ENCODE peak calls at places on chromosomes 5 and 9, in six cellular contexts. One of them, this sample, is unnamed.

GRCh38 chr5:175743676-175744210 is 85.9 kb downstream of the HRH2 start:
- DNase-seq in mesenchymal stem cell: peak; percentile 2
- DNase-seq in IMR-90: peak; percentile 7
- DNase-seq in trophoblast cell: no peak
- DNase-seq in H9: peak; percentile 56
- DNase-seq in neuronal stem cell: peak; percentile 36
- DNase-seq in this sample: no peak

GRCh38 chr9:93119953-93120845 is 13.9 kb downstream of the NINJ1 start:
- DNase-seq in neuronal stem cell: no peak
- DNase-seq in IMR-90: peak; percentile 94
- DNase-seq in H9: peak; percentile 23
- DNase-seq in trophoblast cell: peak; percentile 74
- DNase-seq in mesenchymal stem cell: peak; percentile 91
- DNase-seq in this sample: no peak

GRCh38 chr5:56769875-56770604 is 45.3 kb upstream of the MAP3K1 start:
- DNase-seq in trophoblast cell: no peak
- DNase-seq in neuronal stem cell: no peak
- DNase-seq in mesenchymal stem cell: no peak
- DNase-seq in IMR-90: no peak
- DNase-seq in H9: no peak
- DNase-seq in this sample: no peak

GRCh38 chr9:34197756-34198711 is 19.2 kb downstream of the UBAP1 start:
- DNase-seq in mesenchymal stem cell: no peak
- DNase-seq in neuronal stem cell: no peak
- DNase-seq in trophoblast cell: no peak
- DNase-seq in IMR-90: no peak
- DNase-seq in H9: peak; percentile 90
- DNase-seq in this sample: no peak

GRCh38 chr5:2579126-2579525 is 172.4 kb downstream of the IRX2 start:
- DNase-seq in mesenchymal stem cell: no peak
- DNase-seq in trophoblast cell: no peak
- DNase-seq in neuronal stem cell: no peak
- DNase-seq in IMR-90: no peak
- DNase-seq in H9: no peak
- DNase-seq in this sample: no peak

GRCh38 chr9:109956811-109957440 is 176.9 kb downstream of the PALM2AKAP2 start:
- DNase-seq in trophoblast cell: peak; percentile 15
- DNase-seq in IMR-90: peak; percentile 64
- DNase-seq in H9: no peak
- DNase-seq in mesenchymal stem cell: peak; percentile 49
- DNase-seq in neuronal stem cell: peak; percentile 23
- DNase-seq in this sample: no peak

GRCh38 chr5:34043099-34043876 is at the start of gene C1QTNF3:
- DNase-seq in IMR-90: no peak
- DNase-seq in neuronal stem cell: no peak
- DNase-seq in mesenchymal stem cell: no peak
- DNase-seq in trophoblast cell: no peak
- DNase-seq in H9: no peak
- DNase-seq in this sample: no peak

GRCh38 chr5:112417931-112418358 is 1.1 kb downstream of the EPB41L4A start:
- DNase-seq in IMR-90: no peak
- DNase-seq in H9: no peak
- DNase-seq in neuronal stem cell: peak; percentile 23
- DNase-seq in trophoblast cell: peak; percentile 78
- DNase-seq in mesenchymal stem cell: peak; percentile 32
- DNase-seq in this sample: no peak

GRCh38 chr9:135879619-135880018 is 27.7 kb downstream of the CAMSAP1 start:
- DNase-seq in mesenchymal stem cell: no peak
- DNase-seq in neuronal stem cell: no peak
- DNase-seq in IMR-90: no peak
- DNase-seq in trophoblast cell: peak; percentile 28
- DNase-seq in H9: no peak
- DNase-seq in this sample: no peak

GRCh38 chr9:74951725-74952151 is 974 bp downstream of the C9orf40 start:
- DNase-seq in H9: peak; percentile 46
- DNase-seq in IMR-90: peak; percentile 12
- DNase-seq in mesenchymal stem cell: peak; percentile 58
- DNase-seq in neuronal stem cell: peak; percentile 38
- DNase-seq in trophoblast cell: peak; percentile 73
- DNase-seq in this sample: peak; percentile 68

GRCh38 chr9:33014665-33015014 is 10.4 kb upstream of the DNAJA1 start:
- DNase-seq in H9: no peak
- DNase-seq in neuronal stem cell: no peak
- DNase-seq in trophoblast cell: no peak
- DNase-seq in IMR-90: no peak
- DNase-seq in mesenchymal stem cell: no peak
- DNase-seq in this sample: no peak
- H3K14ac ChIP-seq in H9: no peak overlapping the region
- H3K14ac ChIP-seq in neuronal stem cell: no peak overlapping the region
- H3K14ac ChIP-seq in trophoblast cell: no peak overlapping the region
- H3K14ac ChIP-seq in IMR-90: no peak overlapping the region
- H3K14ac ChIP-seq in mesenchymal stem cell: no peak overlapping the region
- H3K14ac ChIP-seq in this sample: no peak overlapping the region

DNA sequence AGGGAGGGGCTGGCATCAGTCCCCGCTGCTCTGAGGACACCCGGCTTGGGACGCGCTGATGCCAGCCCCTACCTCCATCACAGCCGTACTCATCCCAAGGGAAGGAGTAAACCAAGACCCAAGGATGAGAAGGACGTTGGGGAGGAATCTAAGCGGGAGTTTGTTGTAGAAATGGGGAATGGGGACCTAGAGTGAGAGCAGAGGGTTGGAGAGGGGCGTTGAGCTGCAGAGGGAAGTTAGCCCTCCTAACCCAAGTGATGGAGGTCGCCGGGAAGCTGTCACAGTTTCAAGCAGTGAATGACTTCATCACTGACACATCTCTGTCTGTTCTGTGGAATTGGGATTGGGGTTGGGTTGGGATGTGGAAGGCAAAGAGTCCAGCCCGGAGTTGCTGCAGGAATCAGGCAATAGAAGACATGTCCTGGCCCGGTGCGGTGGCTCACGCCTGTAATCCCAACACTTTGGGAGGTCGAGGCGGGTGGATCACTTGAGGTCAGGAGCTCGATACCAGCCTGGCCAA is 759 bp upstream of the SUSD1 start:
- DNase-seq in IMR-90: no peak
- DNase-seq in neuronal stem cell: no peak
- DNase-seq in mesenchymal stem cell: no peak
- DNase-seq in trophoblast cell: peak; percentile 36
- DNase-seq in H9: no peak
- DNase-seq in this sample: no peak
- H3K14ac ChIP-seq in IMR-90: no peak overlapping the region
- H3K14ac ChIP-seq in neuronal stem cell: peak overlapping the region; percentile 59
- H3K14ac ChIP-seq in mesenchymal stem cell: no peak overlapping the region
- H3K14ac ChIP-seq in trophoblast cell: peak overlapping the region; percentile 57
- H3K14ac ChIP-seq in H9: no peak overlapping the region
- H3K14ac ChIP-seq in this sample: no peak overlapping the region

GRCh38 chr9:101299901-101300300 is 84.9 kb downstream of the BAAT start:
- DNase-seq in mesenchymal stem cell: no peak
- DNase-seq in H9: no peak
- DNase-seq in neuronal stem cell: no peak
- DNase-seq in trophoblast cell: no peak
- DNase-seq in IMR-90: no peak
- DNase-seq in this sample: no peak
- H3K14ac ChIP-seq in mesenchymal stem cell: no peak overlapping the region
- H3K14ac ChIP-seq in H9: no peak overlapping the region
- H3K14ac ChIP-seq in neuronal stem cell: no peak overlapping the region
- H3K14ac ChIP-seq in trophoblast cell: no peak overlapping the region
- H3K14ac ChIP-seq in IMR-90: no peak overlapping the region
- H3K14ac ChIP-seq in this sample: no peak overlapping the region

DNA sequence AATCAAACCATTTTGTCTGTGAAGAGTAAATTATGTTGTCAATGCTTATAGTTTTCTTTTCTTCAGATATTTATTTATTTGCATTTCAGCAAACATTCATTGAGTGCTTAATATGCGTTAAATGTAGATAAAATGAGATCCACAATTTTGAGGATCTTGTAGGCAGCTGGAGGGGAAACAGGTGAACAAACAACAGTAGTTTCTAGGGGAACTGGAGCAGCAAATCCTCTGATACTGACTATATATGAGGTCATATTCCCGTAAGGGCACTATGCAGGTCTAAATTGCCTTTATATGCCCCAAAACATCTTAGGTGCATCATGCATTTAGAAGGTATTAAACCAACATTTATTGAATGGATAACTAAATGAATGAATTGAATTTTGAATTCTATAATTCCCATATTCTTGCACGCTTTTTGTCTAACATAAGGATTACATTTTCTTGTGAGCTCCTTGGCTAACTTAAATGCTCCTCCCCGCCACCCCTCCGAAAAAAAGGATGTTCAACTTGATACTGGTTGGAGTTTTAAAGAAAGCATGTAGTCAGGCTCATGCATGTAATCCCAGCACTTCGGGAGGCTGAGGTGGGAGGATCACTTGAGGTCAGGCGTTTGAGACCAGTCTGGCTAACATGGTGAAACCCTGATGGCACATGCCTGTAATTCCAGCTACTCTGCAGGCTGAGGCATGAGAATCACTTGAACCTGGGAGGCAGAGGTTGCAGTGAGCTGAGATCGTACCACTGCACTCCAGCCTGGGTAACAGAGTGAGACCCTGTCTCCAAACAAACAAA is 299.8 kb downstream of the TMEM38B start:
- DNase-seq in trophoblast cell: peak; percentile 71
- DNase-seq in H9: no peak
- DNase-seq in mesenchymal stem cell: no peak
- DNase-seq in IMR-90: no peak
- DNase-seq in neuronal stem cell: no peak
- DNase-seq in this sample: no peak
- H3K14ac ChIP-seq in trophoblast cell: no peak overlapping the region
- H3K14ac ChIP-seq in H9: no peak overlapping the region
- H3K14ac ChIP-seq in mesenchymal stem cell: no peak overlapping the region
- H3K14ac ChIP-seq in IMR-90: no peak overlapping the region
- H3K14ac ChIP-seq in neuronal stem cell: no peak overlapping the region
- H3K14ac ChIP-seq in this sample: no peak overlapping the region